ENCODE peak calls at places on chromosomes 3 and 15, in seven cellular contexts. P is SK-N-SH, C is H1, V is K562, Y is GM12878, K is GM12891, E is HepG2. A is an unnamed sample.

GRCh38 chr3:49493901-49494300 is 23.8 kb downstream of the DAG1 start:
- DNase-seq in P (no peak), C (no peak), V (no peak), Y (no peak), K (no peak), E (no peak), A (no peak)

GRCh38 chr15:52020253-52021085 is 1.4 kb downstream of the MAPK6 start:
- DNase-seq in P (no peak), C (no peak), V (no peak), Y (no peak), K (no peak), E (no peak), A (no peak)

GRCh38 chr15:43423793-43424192 is 52.9 kb downstream of the TUBGCP4 start:
- DNase-seq in P (no peak), C (no peak), V (no peak), Y (no peak), K (no peak), E (no peak), A (no peak)

GRCh38 chr3:99659965-99660364 is 21.6 kb downstream of the COL8A1 start:
- DNase-seq in P (no peak), C (no peak), V (no peak), Y (no peak), K (no peak), E (no peak), A (no peak)

GRCh38 chr3:40290396-40290795 is 19.1 kb upstream of the EIF1B start:
- DNase-seq in P (no peak), C (no peak), V (no peak), Y (no peak), K (no peak), E (peak; percentile 6), A (no peak)

GRCh38 chr3:181316481-181316880 is 326.9 kb upstream of the DNAJC19 start:
- DNase-seq in P (no peak), C (no peak), V (peak; percentile 1), Y (no peak), K (no peak), E (no peak), A (no peak)

GRCh38 chr15:69666441-69666882 is 213.8 kb downstream of the RPLP1 start:
- DNase-seq in P (no peak), C (no peak), V (peak; percentile 9), Y (no peak), K (peak; percentile 62), E (no peak), A (peak; percentile 63)

GRCh38 chr3:175346573-175347356 is 487.6 kb downstream of the NAALADL2 start:
- DNase-seq in P (no peak), C (no peak), V (no peak), Y (peak; percentile 16), K (no peak), E (no peak), A (no peak)

GRCh38 chr15:101256756-101257155 is 4.9 kb upstream of the CHSY1 start:
- DNase-seq in P (no peak), C (no peak), V (no peak), Y (no peak), K (no peak), E (no peak), A (no peak)

GRCh38 chr3:84836961-84837360 is 121.8 kb upstream of the CADM2 start:
- DNase-seq in P (no peak), C (peak; percentile 63), V (no peak), Y (no peak), K (no peak), E (no peak), A (no peak)

GRCh38 chr3:65130782-65131181 is 443.0 kb upstream of the ADAMTS9 start:
- DNase-seq in P (no peak), C (no peak), V (no peak), Y (no peak), K (no peak), E (no peak), A (no peak)

GRCh38 chr15:40908095-40908494 is 13.8 kb downstream of the VPS18 start:
- DNase-seq in P (no peak), C (no peak), V (no peak), Y (no peak), K (no peak), E (no peak), A (no peak)

GRCh38 chr15:68383161-68384074 is 48.5 kb downstream of the ITGA11 start:
- DNase-seq in P (peak; percentile 64), C (peak; percentile 55), V (peak; percentile 53), Y (no peak), K (peak; percentile 69), E (peak; percentile 39), A (peak; percentile 54)

DNA sequence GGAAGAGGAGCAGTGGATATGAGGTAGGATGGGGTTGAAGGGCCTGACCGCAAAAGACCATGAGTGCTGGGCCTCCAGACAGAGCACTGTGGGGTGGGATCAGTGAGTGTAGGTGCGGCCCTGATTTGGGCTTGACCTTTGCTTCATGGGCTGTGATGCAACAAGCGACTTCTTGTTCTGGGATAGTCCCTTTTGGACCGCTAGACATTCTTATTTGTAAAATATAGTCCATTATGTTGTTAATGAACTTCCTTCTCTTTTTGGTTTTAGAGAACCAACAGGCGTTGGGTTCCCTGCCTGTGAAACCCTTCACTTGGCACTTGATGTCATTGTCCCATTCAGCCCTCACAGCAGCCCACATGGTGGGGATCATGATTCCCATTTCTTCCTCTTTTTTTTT is 15.8 kb upstream of the TRH start:
- DNase-seq in P (no peak), C (no peak), V (no peak), Y (no peak), K (no peak), E (no peak), A (no peak)
- TF ChIP-seq POLR2AphosphoS5 in P (no peak), C (no peak), V (no peak), Y (no peak), K (no peak), E (no peak), A (no peak)

DNA sequence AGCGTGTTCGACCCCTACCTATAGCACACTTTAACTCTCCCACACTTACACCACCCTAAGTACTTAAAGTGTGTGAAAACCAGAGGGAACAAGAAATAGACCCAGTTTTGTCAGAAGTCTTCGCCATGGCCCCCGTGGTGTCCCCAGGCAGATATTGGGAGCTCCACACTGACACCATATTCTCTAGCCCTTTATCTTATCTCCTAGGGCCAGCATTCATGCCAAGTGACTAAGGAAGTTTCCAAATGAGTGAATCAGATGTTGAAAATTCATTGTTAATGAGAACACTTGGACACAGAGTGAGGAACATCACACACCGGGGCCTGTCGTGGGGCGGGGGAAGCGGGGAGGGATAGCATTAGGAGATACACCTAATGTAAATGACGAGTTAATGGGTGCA is 31.8 kb downstream of the P3H2 start:
- DNase-seq in P (no peak), C (no peak), V (peak; percentile 3), Y (no peak), K (no peak), E (no peak), A (no peak)
- TF ChIP-seq TAF1 in P (no peak), C (no peak), V (no peak), Y (no peak), K (no peak), E (no peak), A (no peak)

GRCh38 chr15:92733090-92733933 is 77.7 kb upstream of the FAM174B start:
- DNase-seq in P (no peak), C (no peak), V (peak; percentile 66), Y (no peak), K (no peak), E (no peak), A (no peak)

DNA sequence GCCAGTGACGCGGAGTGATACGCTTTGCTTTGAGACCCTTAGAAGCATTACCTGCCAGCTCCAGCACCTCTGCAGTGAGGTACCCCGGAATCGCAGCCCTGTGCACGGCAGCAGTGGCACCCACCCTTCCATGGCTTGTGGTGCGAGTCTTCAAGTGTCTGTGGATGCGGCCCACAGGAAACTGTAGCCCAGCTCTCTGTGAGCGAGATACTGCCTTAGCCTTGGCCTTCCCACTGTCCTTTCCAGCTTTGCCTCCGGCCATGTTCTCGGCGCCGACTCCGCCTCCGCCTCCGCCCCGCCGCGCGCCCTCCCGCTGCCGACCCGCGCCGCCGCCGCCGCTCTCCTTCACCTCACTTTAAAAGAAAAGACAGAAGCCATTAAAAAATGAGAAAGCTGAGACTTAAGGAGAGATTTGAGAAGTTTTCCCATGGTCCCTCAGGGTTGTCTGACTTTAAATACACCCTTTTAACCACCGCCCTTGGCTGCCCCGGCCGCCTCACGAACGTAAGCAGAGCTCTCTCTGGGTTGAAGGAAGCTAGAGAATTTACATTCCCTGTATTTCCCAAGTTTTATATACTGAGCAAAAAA is 78.5 kb upstream of the FAM174B start:
- DNase-seq in P (peak; percentile 62), C (no peak), V (peak; percentile 54), Y (no peak), K (no peak), E (no peak), A (no peak)
- TF ChIP-seq POLR2AphosphoS5 in P (no peak), C (no peak), V (no peak), Y (no peak), K (no peak), E (no peak), A (no peak)

DNA sequence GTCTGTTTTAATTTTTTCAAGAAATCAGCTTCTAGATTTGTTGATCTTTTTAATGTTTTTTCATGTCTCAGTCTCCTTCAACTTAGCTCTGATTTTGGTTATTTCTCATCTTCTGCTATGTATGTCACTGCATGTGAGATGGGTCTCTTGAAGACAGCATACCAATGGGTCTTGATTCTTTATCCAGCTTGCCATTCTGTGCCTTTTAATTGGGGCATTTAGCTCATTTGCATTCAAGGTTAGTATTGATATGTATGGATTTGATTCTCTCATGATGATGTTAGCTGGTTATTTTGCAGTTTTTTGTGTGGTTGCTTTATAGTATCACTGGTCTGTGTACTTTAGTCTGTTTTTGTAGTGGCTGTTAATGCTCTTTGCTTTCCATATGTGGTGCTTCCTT is 39.4 kb downstream of the CEP63 start:
- DNase-seq in P (no peak), C (no peak), V (no peak), Y (no peak), K (no peak), E (no peak), A (no peak)
- TF ChIP-seq TAF1 in P (no peak), C (no peak), V (no peak), Y (no peak), K (no peak), E (no peak), A (no peak)

GRCh38 chr3:42159706-42160472 is 68.7 kb downstream of the TRAK1 start:
- DNase-seq in P (peak; percentile 86), C (peak; percentile 82), V (peak; percentile 59), Y (no peak), K (peak; percentile 56), E (peak; percentile 77), A (peak; percentile 23)
- TF ChIP-seq POLR2AphosphoS5 in P (no peak), C (peak; percentile 67), V (no peak), Y (no peak), K (peak; percentile 14), E (peak; percentile 54), A (no peak)

GRCh38 chr3:47527952-47528718 is 14.6 kb upstream of the ELP6 start:
- DNase-seq in P (no peak), C (no peak), V (no peak), Y (no peak), K (no peak), E (no peak), A (no peak)
- TF ChIP-seq TAF1 in P (no peak), C (no peak), V (no peak), Y (no peak), K (no peak), E (no peak), A (no peak)